ENCODE peak calls at places on chromosomes 5 and 9, in four cellular contexts. One of them, this sample, is unnamed. For H3K4me1 and H3K36me3, the result is how much of the 10 kb centered on the place peaks cover.

GRCh38 chr5:125410501-125411162 is 664.2 kb upstream of the ZNF608 start:
- DNase-seq in lower lobe of right lung: no peak
- DNase-seq in PC-9: peak
- DNase-seq in heart right ventricle: no peak
- DNase-seq in this sample: no peak

GRCh38 chr5:158080112-158080511 is 221.2 kb upstream of the CLINT1 start:
- DNase-seq in lower lobe of right lung: no peak
- DNase-seq in PC-9: no peak
- DNase-seq in heart right ventricle: no peak
- DNase-seq in this sample: no peak

GRCh38 chr9:3398232-3398648 is 127.6 kb downstream of the RFX3 start:
- DNase-seq in lower lobe of right lung: no peak
- DNase-seq in PC-9: no peak
- DNase-seq in heart right ventricle: no peak
- DNase-seq in this sample: no peak

GRCh38 chr5:91207248-91207647 is 175.9 kb downstream of the ARRDC3 start:
- DNase-seq in lower lobe of right lung: no peak
- DNase-seq in PC-9: no peak
- DNase-seq in heart right ventricle: no peak
- DNase-seq in this sample: no peak

GRCh38 chr9:134738869-134739659 is 97.5 kb downstream of the COL5A1 start:
- DNase-seq in lower lobe of right lung: peak
- DNase-seq in PC-9: no peak
- DNase-seq in heart right ventricle: peak
- DNase-seq in this sample: peak

GRCh38 chr5:87787640-87788039 is 374.9 kb upstream of the CCNH start:
- DNase-seq in PC-9: no peak
- DNase-seq in lower lobe of right lung: no peak
- DNase-seq in heart right ventricle: no peak
- DNase-seq in this sample: no peak

GRCh38 chr5:150001660-150002493 is 1.3 kb downstream of the HMGXB3 start:
- DNase-seq in PC-9: peak
- DNase-seq in heart right ventricle: peak
- DNase-seq in lower lobe of right lung: no peak
- DNase-seq in this sample: peak

GRCh38 chr9:112761912-112762651 is 11.5 kb downstream of the SNX30 start:
- DNase-seq in heart right ventricle: no peak
- DNase-seq in PC-9: no peak
- DNase-seq in lower lobe of right lung: no peak
- DNase-seq in this sample: no peak

GRCh38 chr9:33439731-33440130 is 7.7 kb downstream of the AQP3 start:
- DNase-seq in lower lobe of right lung: no peak
- DNase-seq in heart right ventricle: no peak
- DNase-seq in PC-9: peak
- DNase-seq in this sample: no peak

GRCh38 chr9:89945133-89945532 is 340.3 kb downstream of the GADD45G start:
- DNase-seq in lower lobe of right lung: no peak
- DNase-seq in PC-9: no peak
- DNase-seq in heart right ventricle: no peak
- DNase-seq in this sample: no peak

GRCh38 chr5:172008689-172009141 is 2.3 kb upstream of the FBXW11 start:
- DNase-seq in heart right ventricle: no peak
- DNase-seq in PC-9: no peak
- DNase-seq in lower lobe of right lung: no peak
- DNase-seq in this sample: no peak

GRCh38 chr5:123802298-123802951 is 290.4 kb downstream of the CSNK1G3 start:
- DNase-seq in heart right ventricle: no peak
- DNase-seq in PC-9: no peak
- DNase-seq in lower lobe of right lung: no peak
- DNase-seq in this sample: no peak

GRCh38 chr5:91162534-91163381 is 220.4 kb downstream of the ARRDC3 start:
- DNase-seq in lower lobe of right lung: peak
- DNase-seq in heart right ventricle: peak
- DNase-seq in PC-9: peak
- DNase-seq in this sample: peak

GRCh38 chr5:153157156-153157555 is 333.3 kb upstream of the GRIA1 start:
- DNase-seq in PC-9: no peak
- DNase-seq in heart right ventricle: no peak
- DNase-seq in lower lobe of right lung: no peak
- DNase-seq in this sample: no peak

GRCh38 chr9:95458666-95459065 is 58.1 kb downstream of the PTCH1 start:
- DNase-seq in lower lobe of right lung: no peak
- DNase-seq in PC-9: no peak
- DNase-seq in heart right ventricle: no peak
- DNase-seq in this sample: no peak

GRCh38 chr9:38437193-38437823 is 13.1 kb upstream of the IGFBPL1 start:
- DNase-seq in lower lobe of right lung: no peak
- DNase-seq in PC-9: peak
- DNase-seq in heart right ventricle: no peak
- DNase-seq in this sample: peak

GRCh38 chr5:72892846-72893245 is 63.0 kb upstream of the FCHO2 start:
- DNase-seq in lower lobe of right lung: no peak
- DNase-seq in heart right ventricle: no peak
- DNase-seq in PC-9: no peak
- DNase-seq in this sample: no peak

GRCh38 chr9:72440383-72440782 is 75.4 kb upstream of the ZFAND5 start:
- DNase-seq in PC-9: no peak
- DNase-seq in lower lobe of right lung: no peak
- DNase-seq in heart right ventricle: no peak
- DNase-seq in this sample: no peak

GRCh38 chr5:179697993-179698934 is 503 bp upstream of the CANX start:
- DNase-seq in PC-9: peak
- DNase-seq in lower lobe of right lung: peak
- DNase-seq in heart right ventricle: peak
- DNase-seq in this sample: peak

GRCh38 chr5:179697108-179697507 is 1.7 kb upstream of the CANX start:
- DNase-seq in PC-9: no peak
- DNase-seq in lower lobe of right lung: peak
- DNase-seq in heart right ventricle: no peak
- DNase-seq in this sample: no peak

GRCh38 chr5:179700401-179700918 is 1.7 kb downstream of the CANX start:
- DNase-seq in PC-9: no peak
- DNase-seq in lower lobe of right lung: no peak
- DNase-seq in heart right ventricle: no peak
- DNase-seq in this sample: no peak

GRCh38 chr5:179698935-179699639 is at the start of gene CANX:
- DNase-seq in PC-9: no peak
- DNase-seq in heart right ventricle: no peak
- DNase-seq in lower lobe of right lung: no peak
- DNase-seq in this sample: no peak

DNA sequence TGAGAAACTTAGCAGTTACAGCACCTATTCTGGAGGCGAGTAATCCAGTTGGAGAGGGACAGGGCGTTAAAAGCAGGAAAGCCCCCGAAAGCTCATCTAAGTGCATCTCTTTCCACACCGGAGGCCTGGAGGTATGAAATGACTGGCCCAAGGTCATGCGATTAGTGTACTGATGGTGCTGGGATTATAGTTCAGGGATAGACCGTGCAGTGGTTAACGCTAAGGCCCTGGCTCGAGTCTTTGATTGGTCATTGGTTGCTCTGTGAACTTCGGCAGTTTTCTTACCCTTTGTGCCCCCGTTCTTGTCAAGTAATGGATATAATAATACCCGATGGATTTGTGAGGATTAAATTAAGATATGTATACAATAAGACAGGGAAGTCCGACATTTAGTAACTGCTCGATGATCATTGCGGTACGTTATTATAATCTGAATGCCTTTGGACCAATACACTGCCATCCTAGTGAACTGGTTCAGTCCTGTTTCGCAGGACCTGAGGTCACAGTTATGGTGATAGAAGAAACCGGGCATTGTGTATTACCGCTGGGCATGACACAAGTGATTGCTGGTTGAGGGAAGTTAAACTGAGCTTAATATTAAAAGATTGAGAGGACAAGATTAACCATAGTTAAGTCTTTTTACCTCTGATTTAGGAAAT is 1.0 kb downstream of the CANX start:
- DNase-seq in heart right ventricle: peak
- DNase-seq in PC-9: no peak
- DNase-seq in lower lobe of right lung: no peak
- DNase-seq in this sample: peak
- H3K4me1 ChIP-seq in heart right ventricle: under half
- H3K4me1 ChIP-seq in PC-9: under half
- H3K4me1 ChIP-seq in lower lobe of right lung: under half
- H3K4me1 ChIP-seq in this sample: under half

GRCh38 chr5:43227655-43228054 is 35.6 kb downstream of the NIM1K start:
- DNase-seq in PC-9: peak
- DNase-seq in heart right ventricle: no peak
- DNase-seq in lower lobe of right lung: no peak
- DNase-seq in this sample: no peak
- TF ChIP-seq CTCF in PC-9: peak
- TF ChIP-seq CTCF in heart right ventricle: peak
- TF ChIP-seq CTCF in lower lobe of right lung: peak
- TF ChIP-seq CTCF in this sample: no peak

GRCh38 chr9:120481842-120482241 is 98.1 kb downstream of the CDK5RAP2 start:
- DNase-seq in lower lobe of right lung: no peak
- DNase-seq in heart right ventricle: no peak
- DNase-seq in PC-9: no peak
- DNase-seq in this sample: no peak
- H3K36me3 ChIP-seq in lower lobe of right lung: under half
- H3K36me3 ChIP-seq in heart right ventricle: under half
- H3K36me3 ChIP-seq in PC-9: under half
- H3K36me3 ChIP-seq in this sample: under half

DNA sequence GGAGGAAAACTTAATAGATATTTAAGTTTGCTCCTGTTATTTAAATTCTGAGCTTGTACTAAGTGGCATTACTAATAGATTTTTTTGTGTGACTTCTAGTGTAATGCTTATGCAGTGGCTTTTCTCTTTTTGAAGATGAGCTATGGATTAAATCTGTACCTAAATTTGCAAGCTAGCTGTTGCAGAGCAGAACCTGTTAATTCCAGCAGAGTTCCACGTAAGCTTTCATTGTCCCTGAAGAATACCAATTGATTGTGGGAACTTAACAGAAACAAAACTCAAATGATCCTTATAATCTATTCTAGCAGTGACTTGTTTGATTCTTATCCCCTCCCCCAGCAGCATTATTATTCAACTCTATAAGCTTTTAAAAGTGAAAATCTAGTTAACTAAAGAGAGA is 51.7 kb downstream of the MAN2A1 start:
- DNase-seq in PC-9: no peak
- DNase-seq in lower lobe of right lung: no peak
- DNase-seq in heart right ventricle: no peak
- DNase-seq in this sample: no peak
- H3K4me1 ChIP-seq in PC-9: under half
- H3K4me1 ChIP-seq in lower lobe of right lung: under half
- H3K4me1 ChIP-seq in heart right ventricle: under half
- H3K4me1 ChIP-seq in this sample: under half

DNA sequence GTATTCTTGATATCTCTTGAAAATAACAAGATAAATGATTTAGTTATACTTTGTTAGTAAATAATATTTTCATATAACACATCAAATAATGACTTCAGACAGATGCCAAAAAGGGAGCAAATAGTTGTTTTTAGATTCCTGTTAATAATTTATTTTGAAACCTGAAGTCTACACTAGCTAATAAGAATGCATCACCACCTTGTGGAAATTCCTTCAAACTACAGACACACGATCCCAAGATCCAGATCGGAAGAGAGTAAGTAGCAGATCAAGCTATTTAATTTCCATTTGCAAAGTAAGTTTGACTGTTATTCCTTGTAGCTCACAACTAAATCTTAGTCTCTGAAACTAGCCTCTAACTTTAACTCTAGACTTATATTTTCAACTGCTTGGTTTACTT is 35.5 kb upstream of the ISL1 start:
- DNase-seq in lower lobe of right lung: no peak
- DNase-seq in PC-9: no peak
- DNase-seq in heart right ventricle: no peak
- DNase-seq in this sample: no peak
- TF ChIP-seq CTCF in lower lobe of right lung: no peak
- TF ChIP-seq CTCF in PC-9: peak
- TF ChIP-seq CTCF in heart right ventricle: no peak
- TF ChIP-seq CTCF in this sample: no peak

GRCh38 chr5:32601623-32602295 is 16.4 kb downstream of the SUB1 start:
- DNase-seq in heart right ventricle: no peak
- DNase-seq in lower lobe of right lung: no peak
- DNase-seq in PC-9: no peak
- DNase-seq in this sample: no peak
- H3K36me3 ChIP-seq in heart right ventricle: under half
- H3K36me3 ChIP-seq in lower lobe of right lung: half or more
- H3K36me3 ChIP-seq in PC-9: half or more
- H3K36me3 ChIP-seq in this sample: under half

DNA sequence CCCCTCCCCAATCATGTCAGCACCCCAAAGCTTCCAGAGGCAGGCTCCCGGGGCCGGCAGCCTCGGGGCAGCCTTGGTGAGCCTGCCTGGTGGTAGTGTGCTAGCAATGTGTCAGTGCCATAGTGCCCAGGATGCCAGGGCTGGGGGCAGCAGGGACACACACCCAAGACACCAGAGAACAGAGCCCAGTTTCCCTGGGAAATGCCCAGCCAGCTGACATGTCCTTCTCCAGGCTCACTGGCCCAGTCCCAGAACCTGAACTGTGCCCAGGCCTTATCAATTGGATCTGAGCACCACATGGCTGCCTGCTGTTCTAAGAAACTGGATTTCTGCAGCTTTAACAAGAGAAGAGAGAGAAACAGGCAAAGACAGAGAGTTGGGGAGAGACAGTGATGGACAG is 74.9 kb upstream of the LRRTM2 start:
- DNase-seq in PC-9: no peak
- DNase-seq in heart right ventricle: no peak
- DNase-seq in lower lobe of right lung: no peak
- DNase-seq in this sample: no peak
- H3K4me1 ChIP-seq in PC-9: under half
- H3K4me1 ChIP-seq in heart right ventricle: half or more
- H3K4me1 ChIP-seq in lower lobe of right lung: half or more
- H3K4me1 ChIP-seq in this sample: under half

DNA sequence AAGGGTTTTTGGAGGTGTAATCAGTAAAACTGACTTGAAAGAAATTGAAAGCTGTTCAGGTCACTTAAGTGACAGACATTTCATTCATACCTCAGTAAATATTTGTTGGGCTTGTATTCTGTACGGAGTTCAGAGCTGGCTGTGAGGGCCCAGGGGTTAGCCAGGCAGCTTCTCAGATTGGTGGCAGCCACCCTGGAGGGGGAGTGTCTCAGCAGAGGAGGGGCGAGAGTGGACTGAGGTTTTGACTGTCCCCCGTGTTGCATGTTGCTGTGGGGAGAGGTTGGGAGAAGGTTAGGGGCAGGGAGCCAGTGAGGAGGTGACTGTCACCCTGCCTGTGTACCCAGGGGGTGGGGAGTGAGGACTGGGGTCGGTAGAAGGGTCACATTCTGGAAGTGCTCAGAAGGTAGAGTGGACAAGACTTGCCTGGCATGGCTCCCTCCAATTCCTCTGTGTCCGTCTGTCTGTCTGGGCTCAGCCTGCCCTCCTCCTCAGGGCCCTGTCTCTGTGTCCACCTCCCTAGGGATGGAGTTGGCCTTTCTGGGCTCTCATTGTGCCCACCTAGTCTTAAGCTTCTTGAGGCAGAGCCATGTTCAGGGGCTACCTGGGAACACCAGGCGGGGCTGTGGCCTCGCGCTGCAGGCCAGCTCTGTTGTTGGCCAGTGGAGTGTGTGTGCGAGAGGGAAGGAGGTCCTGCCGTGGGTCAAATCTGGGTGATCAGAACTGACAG is 4.4 kb downstream of the PHF2 start:
- DNase-seq in PC-9: no peak
- DNase-seq in heart right ventricle: no peak
- DNase-seq in lower lobe of right lung: peak
- DNase-seq in this sample: no peak
- TF ChIP-seq CTCF in PC-9: no peak
- TF ChIP-seq CTCF in heart right ventricle: no peak
- TF ChIP-seq CTCF in lower lobe of right lung: no peak
- TF ChIP-seq CTCF in this sample: no peak

GRCh38 chr5:40831346-40832210 is 3.4 kb downstream of the RPL37 start:
- DNase-seq in lower lobe of right lung: no peak
- DNase-seq in heart right ventricle: no peak
- DNase-seq in PC-9: peak
- DNase-seq in this sample: no peak
- H3K36me3 ChIP-seq in lower lobe of right lung: half or more
- H3K36me3 ChIP-seq in heart right ventricle: under half
- H3K36me3 ChIP-seq in PC-9: half or more
- H3K36me3 ChIP-seq in this sample: under half

This sample was measured in mucosa of descending colon.